ENCODE peak calls at places on chromosomes 6 and 20, in five cellular contexts. G is GM04503; P is T-helper 2 cell treated with Interferon-gamma antibody and Interleukin-4, amounts not matched to agents 5 μg/mL and 100 μg/mL, for 36 hours; L is activated effector memory CD4-positive, alpha-beta T cell treated with anti-CD3 and anti-CD28 coated beads, Interleukin-2, amount 50 U/mL, for 16 hours; J is stimulated activated CD4-positive, alpha-beta T cell treated with anti-CD3 and anti-CD28 coated beads, Interleukin-2, amount 100 ng/mL, for 48 hours. K is an unnamed sample.

GRCh38 chr6:23016701-23017100 is 447.3 kb downstream of the HDGFL1 start:
- DNase-seq in G (no peak), J (no peak), P (no peak), L (no peak), K (no peak)

GRCh38 chr6:35415065-35415880 is 36.9 kb upstream of the FANCE start:
- DNase-seq in J (no peak), P (no peak), G (peak), L (peak), K (peak)

GRCh38 chr6:31541059-31541657 is 645 bp downstream of the DDX39B start:
- DNase-seq in L (peak), G (no peak), J (peak), P (peak), K (no peak)

GRCh38 chr20:24503352-24503931 is 34.0 kb downstream of the SYNDIG1 start:
- DNase-seq in P (no peak), J (no peak), L (no peak), G (no peak), K (peak)

GRCh38 chr20:50724851-50725721 is 6.3 kb upstream of the PARD6B start:
- DNase-seq in J (peak), P (peak), G (peak), L (peak), K (no peak)

GRCh38 chr6:111210074-111210729 is 122.9 kb downstream of the SLC16A10 start:
- DNase-seq in P (no peak), J (peak), L (peak), G (peak), K (no peak)

GRCh38 chr20:25090492-25091429 is 8.8 kb upstream of the VSX1 start:
- DNase-seq in J (peak), P (peak), G (no peak), L (peak), K (no peak)

GRCh38 chr6:147170269-147170668 is 33.9 kb upstream of the STXBP5 start:
- DNase-seq in G (peak), P (no peak), L (no peak), J (no peak), K (no peak)

GRCh38 chr6:131322121-131322520 is 186.9 kb downstream of the AKAP7 start:
- DNase-seq in P (no peak), J (no peak), G (no peak), L (no peak), K (no peak)

GRCh38 chr20:4469910-4470309 is 251.8 kb upstream of the PRND start:
- DNase-seq in L (no peak), P (no peak), G (no peak), J (no peak), K (no peak)

GRCh38 chr6:127266178-127266891 is at the start of gene RNF146:
- DNase-seq in G (peak), L (peak), P (peak), J (peak), K (no peak)

GRCh38 chr20:20003088-20003954 is 13.8 kb upstream of the NAA20 start:
- DNase-seq in P (peak), J (no peak), L (no peak), G (no peak), K (no peak)

GRCh38 chr6:39077882-39078594 is 29.5 kb downstream of the GLP1R start:
- DNase-seq in L (no peak), J (no peak), P (no peak), G (no peak), K (no peak)

GRCh38 chr6:135118142-135118730 is 62.9 kb upstream of the MYB start:
- DNase-seq in G (no peak), J (no peak), P (no peak), L (no peak), K (no peak)

GRCh38 chr20:50013976-50014375 is 31.2 kb downstream of the SNAI1 start:
- DNase-seq in P (no peak), G (no peak), L (no peak), J (no peak), K (no peak)

GRCh38 chr20:50580016-50580747 is 70.0 kb downstream of the PTPN1 start:
- DNase-seq in P (peak), G (no peak), L (peak), J (peak), K (no peak)

GRCh38 chr20:535958-536357 is 7.6 kb downstream of the CSNK2A1 start:
- DNase-seq in P (no peak), G (no peak), J (no peak), L (no peak), K (no peak)

GRCh38 chr20:13443690-13444089 is 195.0 kb downstream of the TASP1 start:
- DNase-seq in J (no peak), G (no peak), P (no peak), L (no peak), K (no peak)

GRCh38 chr6:105992315-105992961 is 93.7 kb upstream of the PRDM1 start:
- DNase-seq in G (no peak), L (peak), P (peak), J (peak), K (peak)

K was measured in nucleus accumbens.